ENCODE peak calls at places on chromosomes 12 and 14, in nine cellular contexts. L, O, E, A, K, T, H, Z and F are unnamed samples. For H3K27me3, the result is how much of the 10 kb centered on the place peaks cover.

GRCh38 chr12:27542628-27543027 is 18.6 kb downstream of the PPFIBP1 start:
- DNase-seq in L (no peak), O (peak), E (no peak), A (no peak), K (no peak), T (no peak), H (no peak), Z (no peak), F (no peak)

GRCh38 chr14:49982522-49982951 is 89.7 kb downstream of the ARF6 start:
- DNase-seq in L (no peak), O (no peak), E (no peak), A (no peak), K (no peak), T (no peak), H (no peak), Z (peak), F (peak)

GRCh38 chr12:12562016-12562483 is 613 bp downstream of the DUSP16 start:
- DNase-seq in L (peak), O (no peak), E (peak), A (peak), K (peak), T (peak), H (peak), Z (no peak), F (peak)

GRCh38 chr12:66803972-66804371 is 125.1 kb upstream of the GRIP1 start:
- DNase-seq in L (no peak), O (no peak), E (no peak), A (peak), K (no peak), T (no peak), H (peak), Z (no peak), F (no peak)

GRCh38 chr14:85308531-85309300 is 221.2 kb upstream of the FLRT2 start:
- DNase-seq in L (no peak), O (no peak), E (no peak), A (no peak), K (no peak), T (no peak), H (no peak), Z (no peak), F (no peak)

GRCh38 chr12:97275261-97276197 is 187.1 kb upstream of the RMST start:
- DNase-seq in L (no peak), O (no peak), E (no peak), A (peak), K (no peak), T (peak), H (peak), Z (no peak), F (peak)

GRCh38 chr14:101225116-101225728 is 321.7 kb upstream of the RTL1 start:
- DNase-seq in L (no peak), O (no peak), E (peak), A (peak), K (peak), T (no peak), H (no peak), Z (peak), F (no peak)

GRCh38 chr14:72558721-72559120 is 335.2 kb downstream of the DPF3 start:
- DNase-seq in L (no peak), O (peak), E (no peak), A (no peak), K (no peak), T (no peak), H (no peak), Z (no peak), F (peak)

GRCh38 chr12:12839003-12839395 is 25.9 kb downstream of the DDX47 start:
- DNase-seq in L (no peak), O (no peak), E (no peak), A (no peak), K (no peak), T (no peak), H (no peak), Z (no peak), F (no peak)

DNA sequence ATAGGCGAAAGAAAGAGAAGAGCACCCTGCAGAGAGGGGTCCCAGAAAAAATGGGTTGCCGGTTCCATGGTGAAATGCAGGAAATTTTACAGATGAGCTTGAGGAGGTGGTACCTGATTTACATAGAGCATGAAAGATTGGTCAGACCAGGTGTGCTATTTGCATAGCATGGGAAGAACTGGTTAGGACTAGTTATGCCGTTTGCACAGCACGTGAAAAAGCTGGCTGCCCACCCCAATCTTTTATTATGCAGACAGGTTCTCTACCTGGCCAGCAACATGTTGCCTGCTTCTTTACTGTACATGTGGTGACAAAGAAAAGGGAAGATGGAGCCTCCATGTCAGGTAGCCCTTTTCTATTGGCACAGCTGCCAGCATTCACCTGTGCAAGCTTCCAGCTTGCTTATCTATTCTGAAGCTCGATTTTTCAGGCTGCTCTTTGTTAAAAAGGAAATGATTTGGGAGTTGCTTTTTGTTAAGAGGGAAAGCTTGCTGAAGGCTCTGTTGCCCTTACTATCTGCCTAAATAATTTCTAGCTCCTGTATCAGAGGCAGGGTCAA is 62.9 kb upstream of the ELK3 start:
- DNase-seq in L (no peak), O (no peak), E (no peak), A (no peak), K (no peak), T (no peak), H (no peak), Z (no peak), F (no peak)
- H3K27me3 ChIP-seq in L (under half), O (under half), E (under half), A (under half), K (under half), T (under half), H (under half), Z (under half), F (under half)

GRCh38 chr12:54048694-54049093 is 4.9 kb upstream of the HOXC4 start:
- DNase-seq in L (no peak), O (no peak), E (no peak), A (no peak), K (no peak), T (no peak), H (no peak), Z (no peak), F (no peak)

GRCh38 chr12:54047160-54047963 is 6.3 kb upstream of the HOXC4 start:
- DNase-seq in L (no peak), O (no peak), E (no peak), A (no peak), K (no peak), T (no peak), H (no peak), Z (no peak), F (no peak)

GRCh38 chr12:54050479-54050805 is 3.2 kb upstream of the HOXC4 start:
- DNase-seq in L (no peak), O (no peak), E (no peak), A (no peak), K (no peak), T (no peak), H (no peak), Z (no peak), F (no peak)

GRCh38 chr12:54047964-54048303 is 5.7 kb upstream of the HOXC4 start:
- DNase-seq in L (no peak), O (no peak), E (no peak), A (no peak), K (no peak), T (no peak), H (no peak), Z (no peak), F (no peak)

GRCh38 chr12:54049164-54049563 is 4.5 kb upstream of the HOXC4 start:
- DNase-seq in L (no peak), O (no peak), E (no peak), A (no peak), K (no peak), T (no peak), H (no peak), Z (no peak), F (no peak)
- H3K27me3 ChIP-seq in L (half or more), O (under half), E (under half), A (under half), K (half or more), T (under half), H (half or more), Z (under half), F (under half)

DNA sequence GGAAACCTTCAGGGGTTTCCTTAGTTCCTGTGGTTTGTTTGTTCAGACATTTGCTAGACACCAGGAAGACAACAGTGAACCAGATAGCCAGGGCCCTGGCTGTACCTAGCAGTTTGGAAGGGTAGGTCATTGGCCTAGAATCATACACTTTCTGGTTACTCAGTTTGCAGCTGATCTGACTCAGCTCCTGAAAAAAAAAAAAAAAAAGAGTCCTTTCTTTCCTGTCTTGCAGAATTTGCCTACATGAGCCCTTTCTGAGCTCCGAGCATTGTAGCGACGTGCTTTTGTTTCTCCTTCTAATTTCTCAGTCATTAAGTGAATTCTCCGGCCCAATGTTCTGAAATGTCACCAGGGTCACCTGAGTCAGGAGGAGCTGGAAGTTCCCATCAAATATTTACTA is 2.4 kb downstream of the CABP1 start:
- DNase-seq in L (no peak), O (no peak), E (no peak), A (no peak), K (no peak), T (no peak), H (no peak), Z (no peak), F (no peak)
- H3K27me3 ChIP-seq in L (half or more), O (under half), E (under half), A (under half), K (under half), T (under half), H (under half), Z (half or more), F (under half)

GRCh38 chr12:53789570-53789969 is 37.8 kb upstream of the CISTR start:
- DNase-seq in L (no peak), O (no peak), E (no peak), A (no peak), K (no peak), T (no peak), H (no peak), Z (no peak), F (no peak)
- H3K27me3 ChIP-seq in L (under half), O (under half), E (under half), A (under half), K (under half), T (under half), H (under half), Z (under half), F (under half)

GRCh38 chr14:95263527-95264231 is 56.0 kb downstream of the CLMN start:
- DNase-seq in L (no peak), O (no peak), E (no peak), A (no peak), K (no peak), T (no peak), H (no peak), Z (peak), F (no peak)

GRCh38 chr14:95262511-95262891 is 57.2 kb downstream of the CLMN start:
- DNase-seq in L (no peak), O (no peak), E (no peak), A (no peak), K (no peak), T (no peak), H (no peak), Z (peak), F (no peak)

GRCh38 chr14:95260537-95261440 is 58.9 kb downstream of the CLMN start:
- DNase-seq in L (no peak), O (no peak), E (no peak), A (no peak), K (no peak), T (no peak), H (no peak), Z (peak), F (peak)

GRCh38 chr14:95264271-95264973 is 55.3 kb downstream of the CLMN start:
- DNase-seq in L (no peak), O (no peak), E (no peak), A (no peak), K (no peak), T (no peak), H (no peak), Z (peak), F (no peak)

DNA sequence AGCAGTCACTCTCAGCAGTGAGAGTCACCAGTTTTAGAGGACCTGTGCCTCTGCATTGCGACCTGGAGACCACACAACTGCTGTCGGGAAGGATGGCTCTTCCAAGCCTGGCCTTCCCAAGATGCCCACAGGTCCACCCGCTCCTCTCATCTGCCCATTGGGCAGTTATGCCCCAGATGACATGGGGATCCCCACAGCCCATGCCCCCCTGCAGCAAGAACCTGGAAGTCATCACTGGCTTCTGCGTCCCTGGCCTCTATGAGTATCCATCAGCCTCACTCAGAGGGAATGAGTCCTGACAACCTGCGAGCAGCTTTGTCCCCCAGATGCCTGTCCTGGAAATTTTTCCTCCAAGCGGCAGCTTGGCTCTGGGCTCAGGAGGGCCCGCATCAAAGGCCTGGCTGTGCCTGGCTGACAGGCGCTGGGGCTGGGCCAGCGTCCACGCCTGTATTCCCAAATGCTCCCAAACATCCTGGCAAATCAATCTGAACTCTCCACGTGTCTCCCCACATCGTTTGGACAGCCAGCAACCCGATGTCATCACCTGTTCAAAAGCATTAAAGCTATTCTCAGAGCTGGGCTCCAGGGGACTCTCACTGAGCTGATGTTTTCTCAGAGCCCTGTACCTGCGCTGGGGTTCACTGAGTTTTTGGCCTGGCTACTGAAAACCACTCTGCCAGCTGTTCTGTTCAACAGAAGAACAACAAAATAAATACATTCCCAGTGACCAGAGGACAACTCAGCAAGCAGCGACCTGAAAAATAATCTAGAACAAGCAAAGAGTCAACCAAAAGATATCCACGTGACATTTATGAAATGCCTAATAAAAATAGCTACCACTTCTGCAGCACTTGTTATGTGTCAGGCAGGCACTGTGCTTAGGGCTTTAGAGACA is 57.8 kb downstream of the CLMN start:
- DNase-seq in L (no peak), O (no peak), E (no peak), A (no peak), K (no peak), T (no peak), H (no peak), Z (peak), F (no peak)
- H3K27me3 ChIP-seq in L (under half), O (under half), E (under half), A (under half), K (under half), T (under half), H (under half), Z (under half), F (under half)

DNA sequence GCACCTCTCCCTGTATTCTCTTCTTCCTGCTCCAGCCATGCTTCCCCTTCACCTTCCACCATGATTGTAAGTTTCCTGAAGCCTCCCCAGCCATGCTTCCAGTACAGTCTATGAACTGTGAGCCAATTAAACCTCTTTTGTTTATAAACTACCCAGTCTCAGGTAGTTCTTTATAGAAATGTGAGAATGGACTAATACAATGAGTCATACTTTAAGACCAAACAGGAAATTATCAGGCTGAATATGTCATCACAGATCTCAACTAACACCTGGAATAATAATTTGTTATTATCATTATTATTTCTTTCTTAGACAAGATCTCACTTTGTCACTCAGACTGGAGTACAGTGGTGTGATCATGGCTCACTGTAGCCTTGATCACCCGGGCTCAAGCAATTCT is 85.4 kb downstream of the KCNMB4 start:
- DNase-seq in L (no peak), O (no peak), E (no peak), A (no peak), K (no peak), T (no peak), H (no peak), Z (no peak), F (no peak)
- H3K27me3 ChIP-seq in L (under half), O (under half), E (under half), A (under half), K (under half), T (under half), H (under half), Z (under half), F (under half)

DNA sequence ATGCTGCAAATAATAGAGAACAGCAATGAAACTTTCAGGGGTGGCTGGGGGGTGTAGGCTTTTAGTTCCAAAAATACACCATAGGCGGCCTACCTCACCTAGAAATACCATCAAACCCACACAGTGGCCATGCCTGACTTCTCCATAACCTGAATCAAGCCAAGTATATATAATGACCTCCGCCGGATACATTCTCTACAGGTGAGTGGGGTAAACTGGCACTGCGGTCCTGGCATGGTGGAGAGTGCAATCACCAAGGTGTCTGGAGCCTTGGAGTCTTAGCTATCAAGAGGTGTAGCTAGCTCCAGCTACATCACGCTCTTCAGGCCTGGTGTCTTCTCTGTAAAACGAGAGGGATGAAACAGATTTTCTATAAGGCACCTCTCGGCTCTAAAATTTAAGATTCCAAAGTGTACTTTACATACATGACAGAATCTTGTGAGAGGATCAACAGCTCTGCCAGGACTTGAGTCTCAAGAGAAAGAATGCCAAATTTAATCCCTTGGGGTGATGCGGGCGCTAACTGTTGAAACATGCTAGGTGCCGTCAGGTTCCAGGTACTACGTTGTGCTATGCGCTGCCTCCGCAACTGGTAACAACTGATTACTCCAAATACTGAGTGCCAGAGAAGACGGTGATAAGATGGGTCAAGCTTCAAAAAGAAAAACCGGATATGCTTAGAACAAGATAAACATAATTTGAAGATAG is 1.0 kb downstream of the ZBTB25 start:
- DNase-seq in L (no peak), O (no peak), E (peak), A (no peak), K (peak), T (no peak), H (peak), Z (no peak), F (no peak)
- H3K27me3 ChIP-seq in L (under half), O (under half), E (under half), A (under half), K (under half), T (under half), H (under half), Z (under half), F (under half)

DNA sequence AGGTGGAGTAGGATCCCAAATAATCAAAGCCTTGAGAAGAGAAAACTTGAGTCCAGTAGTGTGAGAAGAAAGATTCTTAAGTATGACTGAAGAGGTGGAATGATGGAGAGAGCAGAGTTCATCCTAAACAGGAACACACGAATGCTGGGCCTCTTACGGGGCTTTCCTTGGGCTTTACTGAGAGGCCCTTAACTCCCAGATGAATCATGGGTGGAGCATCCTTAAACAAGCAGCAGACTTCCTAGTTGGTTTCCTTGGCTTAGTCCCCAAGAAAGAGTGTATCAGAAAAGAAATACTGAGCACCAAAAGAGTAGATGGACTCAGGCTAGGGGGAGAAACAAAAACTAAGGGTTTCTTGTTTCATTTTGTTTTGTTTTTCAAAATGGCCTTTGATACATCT is 132.5 kb downstream of the GPR135 start:
- DNase-seq in L (no peak), O (no peak), E (no peak), A (no peak), K (no peak), T (no peak), H (no peak), Z (no peak), F (no peak)
- H3K27me3 ChIP-seq in L (under half), O (under half), E (under half), A (under half), K (under half), T (under half), H (under half), Z (under half), F (under half)

GRCh38 chr14:69528930-69529329 is 44.4 kb downstream of the PLEKHD1 start:
- DNase-seq in L (no peak), O (no peak), E (no peak), A (no peak), K (no peak), T (no peak), H (no peak), Z (no peak), F (no peak)
- H3K27me3 ChIP-seq in L (under half), O (under half), E (under half), A (under half), K (under half), T (under half), H (under half), Z (under half), F (under half)